ENCODE peak calls at places on chromosome 4, in seven cellular contexts. C is body of pancreas, I is testis, M is tibial nerve, N is ovary, Q is sigmoid colon, J is adrenal gland. D is an unnamed sample. For H3K4me1, the result is how much of the 10 kb centered on the place peaks cover.

GRCh38 chr4:37765741-37766140 is 60.7 kb upstream of the PGM2 start:
- DNase-seq in C (no peak), I (no peak), M (no peak), N (no peak), Q (no peak), J (no peak), D (no peak)

GRCh38 chr4:1803523-1804423 is 10.7 kb downstream of the FGFR3 start:
- DNase-seq in C (no peak), I (no peak), M (no peak), N (no peak), Q (no peak), J (no peak), D (no peak)

GRCh38 chr4:150722908-150723362 is 141.0 kb downstream of the MAB21L2 start:
- DNase-seq in C (peak), I (peak), M (peak), N (peak), Q (peak), J (peak), D (peak)

GRCh38 chr4:136634121-136634520 is 898.2 kb downstream of the PCDH18 start:
- DNase-seq in C (no peak), I (no peak), M (no peak), N (no peak), Q (no peak), J (no peak), D (no peak)

GRCh38 chr4:180734753-180735432 is 1508.3 kb upstream of the TENM3 start:
- DNase-seq in C (no peak), I (no peak), M (no peak), N (no peak), Q (no peak), J (no peak), D (no peak)

GRCh38 chr4:8186883-8187282 is 12.2 kb upstream of the SH3TC1 start:
- DNase-seq in C (no peak), I (no peak), M (no peak), N (no peak), Q (no peak), J (no peak), D (no peak)

GRCh38 chr4:113768952-113769351 is 7.4 kb upstream of the CAMK2D start:
- DNase-seq in C (no peak), I (no peak), M (no peak), N (no peak), Q (no peak), J (no peak), D (no peak)

GRCh38 chr4:120824905-120825304 is 97.6 kb downstream of the PRDM5 start:
- DNase-seq in C (no peak), I (no peak), M (no peak), N (no peak), Q (no peak), J (no peak), D (no peak)

GRCh38 chr4:74161676-74162450 is 3.9 kb downstream of the MTHFD2L start:
- DNase-seq in C (no peak), I (no peak), M (no peak), N (no peak), Q (no peak), J (no peak), D (no peak)

GRCh38 chr4:146333187-146333894 is 119.0 kb downstream of the REELD1 start:
- DNase-seq in C (no peak), I (no peak), M (no peak), N (no peak), Q (no peak), J (no peak), D (no peak)

GRCh38 chr4:144674711-144675110 is 28.8 kb downstream of the HHIP start:
- DNase-seq in C (no peak), I (no peak), M (no peak), N (no peak), Q (no peak), J (no peak), D (no peak)

GRCh38 chr4:166491635-166492034 is 618.6 kb downstream of the TLL1 start:
- DNase-seq in C (no peak), I (no peak), M (no peak), N (no peak), Q (no peak), J (no peak), D (no peak)

GRCh38 chr4:123288309-123289025 is 108.1 kb upstream of the SPRY1 start:
- DNase-seq in C (no peak), I (no peak), M (no peak), N (no peak), Q (no peak), J (no peak), D (no peak)

GRCh38 chr4:94578195-94578594 is 126.5 kb downstream of the PDLIM5 start:
- DNase-seq in C (no peak), I (no peak), M (no peak), N (no peak), Q (no peak), J (no peak), D (no peak)

GRCh38 chr4:20323991-20324390 is 72.3 kb downstream of the SLIT2 start:
- DNase-seq in C (no peak), I (no peak), M (no peak), N (no peak), Q (no peak), J (no peak), D (no peak)

DNA sequence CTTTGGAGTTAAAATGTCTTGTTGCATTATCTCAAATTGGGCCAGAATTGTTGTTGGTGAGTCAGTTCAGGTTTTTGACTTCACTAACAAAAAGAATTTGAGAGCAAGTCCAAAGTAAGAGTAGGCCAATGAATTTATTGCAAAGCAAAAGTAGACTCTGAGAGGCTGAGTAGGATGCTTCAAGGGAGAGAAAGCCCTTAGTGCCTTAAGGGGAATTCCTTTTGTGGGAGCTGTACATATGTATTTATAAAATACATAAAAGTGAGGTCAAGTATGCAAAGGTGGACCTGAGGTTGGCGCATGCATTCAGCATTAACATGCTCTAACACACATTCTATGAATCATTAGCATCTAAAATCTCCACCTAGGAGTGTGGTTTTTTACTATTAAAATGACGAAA is 565.4 kb downstream of the GRXCR1 start:
- DNase-seq in C (no peak), I (no peak), M (no peak), N (no peak), Q (no peak), J (no peak), D (no peak)
- H3K4me1 ChIP-seq in C (under half), I (under half), M (under half), N (under half), Q (under half), J (under half), D (under half)

DNA sequence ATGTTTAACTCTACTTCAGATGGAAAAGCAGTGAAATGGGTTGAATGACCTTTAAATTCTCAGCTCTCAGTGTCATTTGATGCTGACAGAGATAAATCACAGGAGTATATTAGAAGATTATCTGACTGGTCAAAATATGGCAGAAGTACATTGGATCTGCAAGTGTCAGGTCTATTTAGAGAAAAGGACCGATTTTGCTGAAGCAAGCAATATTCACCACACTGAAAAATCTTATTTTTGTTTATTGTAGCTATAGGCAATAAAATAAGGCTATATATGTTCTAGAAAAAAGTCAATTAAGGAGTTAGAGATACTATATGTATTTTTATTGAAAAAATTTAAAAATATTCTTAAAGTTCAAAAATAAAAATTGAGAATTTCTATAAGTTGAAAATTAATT is 325.3 kb downstream of the CXXC4 start:
- DNase-seq in C (no peak), I (no peak), M (no peak), N (no peak), Q (no peak), J (no peak), D (no peak)
- TF ChIP-seq POLR2A in C (no peak), I (no peak), M (no peak), N (no peak), Q (no peak), J (no peak), D (no peak)

GRCh38 chr4:112752510-112752909 is 115.6 kb downstream of the LARP7 start:
- DNase-seq in C (no peak), I (no peak), M (no peak), N (no peak), Q (no peak), J (no peak), D (no peak)

GRCh38 chr4:112751447-112751846 is 114.5 kb downstream of the LARP7 start:
- DNase-seq in C (no peak), I (no peak), M (no peak), N (no peak), Q (no peak), J (no peak), D (no peak)

GRCh38 chr4:112752061-112752460 is 115.1 kb downstream of the LARP7 start:
- DNase-seq in C (no peak), I (no peak), M (no peak), N (no peak), Q (no peak), J (no peak), D (no peak)

GRCh38 chr4:112748352-112748900 is 111.5 kb downstream of the LARP7 start:
- DNase-seq in C (no peak), I (no peak), M (no peak), N (no peak), Q (no peak), J (no peak), D (no peak)

DNA sequence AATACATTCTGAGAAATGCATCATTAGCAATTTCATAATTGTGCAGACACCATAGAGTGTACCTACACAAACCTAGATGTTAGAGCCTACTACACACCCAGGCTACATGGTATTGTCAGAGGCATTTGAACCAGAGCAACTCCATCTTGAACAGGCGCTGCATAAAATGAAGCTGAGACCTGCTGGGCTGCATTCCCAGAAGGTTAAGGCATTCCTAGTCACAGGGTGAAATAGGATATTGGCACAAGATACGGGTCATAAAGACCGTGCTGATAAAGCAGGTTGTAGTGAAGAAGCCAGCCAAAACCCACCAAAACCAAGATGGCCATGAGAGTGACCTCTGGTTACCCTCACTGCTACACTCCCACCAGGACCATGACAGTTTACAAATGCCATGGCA is 116.4 kb downstream of the LARP7 start:
- DNase-seq in C (no peak), I (no peak), M (no peak), N (no peak), Q (no peak), J (no peak), D (no peak)
- H3K4me1 ChIP-seq in C (under half), I (under half), M (under half), N (under half), Q (under half), J (under half), D (under half)

DNA sequence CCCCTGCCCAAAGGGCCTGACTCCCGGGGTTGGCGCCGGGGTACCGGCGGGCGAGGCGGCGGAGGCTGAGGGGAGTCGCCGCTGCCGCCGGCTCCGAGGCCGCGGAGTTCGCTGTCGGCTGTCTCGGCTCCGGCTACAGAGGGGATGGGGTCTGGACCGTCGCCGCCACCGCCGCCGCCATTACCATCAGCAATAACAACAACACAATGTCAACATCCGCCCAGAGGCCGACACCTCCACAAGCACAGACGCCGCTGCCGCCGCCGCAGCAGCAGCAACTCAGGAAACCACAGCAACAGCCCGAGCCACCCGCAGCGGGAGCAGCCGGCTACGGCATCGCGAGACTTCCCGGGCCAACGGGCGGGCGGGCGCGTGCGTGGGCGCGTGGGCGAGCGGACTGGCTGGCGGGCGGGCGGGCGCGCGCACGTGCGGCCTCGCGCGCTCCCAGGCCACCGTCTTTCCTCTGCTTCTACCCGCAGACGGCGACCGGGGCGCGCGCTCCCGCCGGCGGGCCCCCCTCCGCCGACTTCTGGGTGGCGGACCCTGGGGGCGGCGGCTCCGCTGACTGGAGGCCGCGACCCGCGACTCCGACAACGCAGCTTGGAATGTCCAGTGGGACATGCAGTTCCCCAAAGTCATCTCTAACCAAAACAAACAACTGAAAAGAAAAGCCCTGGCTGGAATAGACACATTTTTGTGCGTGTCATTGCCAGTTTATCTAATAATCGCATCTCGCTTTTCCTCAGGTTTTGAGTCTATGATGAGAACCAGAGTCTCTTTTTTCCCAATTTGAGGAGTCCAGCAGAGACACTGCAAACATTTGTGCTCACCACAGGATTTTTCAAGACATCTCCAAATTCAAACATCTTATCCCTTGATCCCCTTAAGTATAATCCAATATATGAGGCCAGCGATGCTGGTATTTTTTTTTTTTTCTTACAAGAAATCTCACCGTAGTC is at the start of gene CHIC2:
- DNase-seq in C (peak), I (peak), M (peak), N (peak), Q (peak), J (peak), D (peak)
- TF ChIP-seq POLR2A in C (peak), I (peak), M (peak), N (peak), Q (peak), J (peak), D (peak)

GRCh38 chr4:10733016-10733415 is 48.4 kb upstream of the CLNK start:
- DNase-seq in C (no peak), I (no peak), M (no peak), N (no peak), Q (no peak), J (no peak), D (no peak)
- H3K4me1 ChIP-seq in C (under half), I (under half), M (under half), N (under half), Q (under half), J (under half), D (under half)

GRCh38 chr4:76499461-76499860 is 64.4 kb downstream of the SHROOM3 start:
- DNase-seq in C (no peak), I (no peak), M (no peak), N (no peak), Q (no peak), J (no peak), D (no peak)

GRCh38 chr4:76498550-76498949 is 63.5 kb downstream of the SHROOM3 start:
- DNase-seq in C (peak), I (no peak), M (no peak), N (no peak), Q (no peak), J (no peak), D (no peak)

GRCh38 chr4:76489799-76490176 is 54.8 kb downstream of the SHROOM3 start:
- DNase-seq in C (no peak), I (peak), M (no peak), N (no peak), Q (no peak), J (no peak), D (no peak)

GRCh38 chr4:76494243-76494642 is 59.2 kb downstream of the SHROOM3 start:
- DNase-seq in C (no peak), I (no peak), M (no peak), N (no peak), Q (no peak), J (no peak), D (no peak)

DNA sequence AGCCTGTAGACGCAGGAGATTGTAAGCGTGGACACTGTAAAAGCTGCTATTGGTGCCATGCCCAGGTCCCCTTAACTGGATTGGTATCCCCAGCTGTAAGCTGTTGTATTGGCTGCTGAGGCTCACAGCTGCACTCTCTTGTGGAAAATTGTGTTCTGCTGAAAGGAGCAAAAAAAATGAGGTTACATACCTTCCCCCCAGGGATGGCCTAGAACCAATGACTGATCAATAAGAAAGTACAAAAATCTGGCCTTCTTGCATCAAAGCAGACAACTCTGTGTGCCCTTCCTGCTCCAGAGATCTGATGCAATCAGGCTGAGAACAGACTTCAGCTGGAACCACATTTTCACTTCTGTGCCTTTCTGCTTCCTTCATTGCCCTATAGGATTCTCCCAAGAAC is 60.1 kb downstream of the SHROOM3 start:
- DNase-seq in C (no peak), I (no peak), M (no peak), N (no peak), Q (no peak), J (no peak), D (no peak)
- TF ChIP-seq POLR2A in C (no peak), I (no peak), M (no peak), N (no peak), Q (no peak), J (no peak), D (no peak)